ENCODE peak calls at places on chromosome 2, in six cellular contexts. W is neural progenitor cell; M is substantia nigra; K is K562; S is naive thymus-derived CD4-positive, alpha-beta T cell; Y is CD8-positive, alpha-beta T cell. J is an unnamed sample.
A peak's percentile ranks its signal among the peaks of the same experiment; 100 is the strongest.

GRCh38 chr2:157760949-157761348 is 115.2 kb downstream of the ACVR1 start:
- DNase-seq in W (no peak), M (no peak), K (no peak), S (no peak), Y (no peak), J (no peak)

GRCh38 chr2:105969552-105969951 is 224.5 kb downstream of the UXS1 start:
- DNase-seq in W (peak; percentile 73), M (no peak), K (no peak), S (no peak), Y (no peak), J (no peak)

GRCh38 chr2:3492951-3493609 is 26.3 kb downstream of the ADI1 start:
- DNase-seq in W (no peak), M (no peak), K (no peak), S (no peak), Y (no peak), J (no peak)

GRCh38 chr2:220811952-220812570 is 760.0 kb downstream of the EPHA4 start:
- DNase-seq in W (no peak), M (no peak), K (no peak), S (no peak), Y (no peak), J (no peak)

GRCh38 chr2:8021942-8022341 is 659.9 kb upstream of the ID2 start:
- DNase-seq in W (no peak), M (no peak), K (no peak), S (no peak), Y (no peak), J (no peak)

GRCh38 chr2:165064743-165065142 is 109.4 kb upstream of the SLC38A11 start:
- DNase-seq in W (no peak), M (no peak), K (no peak), S (no peak), Y (no peak), J (no peak)

GRCh38 chr2:43171789-43172188 is 54.6 kb downstream of the ZFP36L2 start:
- DNase-seq in W (no peak), M (no peak), K (peak; percentile 41), S (no peak), Y (no peak), J (peak; percentile 51)

GRCh38 chr2:69731575-69731974 is 10.4 kb upstream of the ANXA4 start:
- DNase-seq in W (no peak), M (no peak), K (no peak), S (no peak), Y (no peak), J (no peak)

GRCh38 chr2:171025199-171025598 is 96.1 kb downstream of the GORASP2 start:
- DNase-seq in W (no peak), M (no peak), K (no peak), S (no peak), Y (no peak), J (no peak)

GRCh38 chr2:203830294-203831055 is 37.1 kb upstream of the CTLA4 start:
- DNase-seq in W (no peak), M (no peak), K (no peak), S (no peak), Y (no peak), J (no peak)

GRCh38 chr2:109322111-109322510 is 193.1 kb downstream of the SH3RF3 start:
- DNase-seq in W (no peak), M (peak; percentile 35), K (no peak), S (no peak), Y (no peak), J (peak; percentile 72)

GRCh38 chr2:48530033-48530804 is at the start of gene STON1:
- DNase-seq in W (peak; percentile 72), M (peak; percentile 39), K (peak; percentile 83), S (peak; percentile 7), Y (peak; percentile 32), J (peak; percentile 59)

GRCh38 chr2:217947341-217948316 is 55.2 kb downstream of the TNS1 start:
- DNase-seq in W (no peak), M (peak; percentile 54), K (no peak), S (no peak), Y (no peak), J (peak; percentile 61)

GRCh38 chr2:241893265-241893664 is 23.7 kb downstream of the RTP5 start:
- DNase-seq in W (no peak), M (no peak), K (no peak), S (no peak), Y (no peak), J (peak; percentile 45)

GRCh38 chr2:74188018-74188601 is 9.4 kb upstream of the MOB1A start:
- DNase-seq in W (no peak), M (no peak), K (no peak), S (no peak), Y (no peak), J (peak; percentile 50)

GRCh38 chr2:11121099-11121822 is 34.0 kb upstream of the SLC66A3 start:
- DNase-seq in W (peak; percentile 50), M (no peak), K (no peak), S (no peak), Y (no peak), J (no peak)

GRCh38 chr2:86753606-86754005 is 33.5 kb downstream of the RMND5A start:
- DNase-seq in W (no peak), M (no peak), K (no peak), S (no peak), Y (no peak), J (no peak)

GRCh38 chr2:47616506-47616905 is 166.4 kb upstream of the MSH6 start:
- DNase-seq in W (peak; percentile 61), M (no peak), K (no peak), S (no peak), Y (no peak), J (no peak)

GRCh38 chr2:240369725-240370585 is 65.5 kb upstream of the GPC1 start:
- DNase-seq in W (no peak), M (peak; percentile 69), K (no peak), S (no peak), Y (no peak), J (peak; percentile 86)

GRCh38 chr2:234676859-234677450 is 180.1 kb upstream of the ARL4C start:
- DNase-seq in W (peak; percentile 78), M (no peak), K (no peak), S (no peak), Y (no peak), J (no peak)

GRCh38 chr2:182890305-182890704 is 23.9 kb upstream of the FRZB start:
- DNase-seq in W (no peak), M (no peak), K (no peak), S (no peak), Y (no peak), J (no peak)

GRCh38 chr2:61065706-61066688 is at the start of gene SANBR:
- DNase-seq in W (peak; percentile 98), M (peak; percentile 75), K (peak; percentile 97), S (peak; percentile 78), Y (peak; percentile 79), J (peak; percentile 95)

GRCh38 chr2:109084341-109084740 is 44.7 kb upstream of the SH3RF3 start:
- DNase-seq in W (no peak), M (no peak), K (no peak), S (no peak), Y (no peak), J (no peak)

GRCh38 chr2:174325932-174326879 is 8.5 kb upstream of the SP9 start:
- DNase-seq in W (peak; percentile 67), M (no peak), K (peak; percentile 85), S (no peak), Y (no peak), J (peak; percentile 85)

GRCh38 chr2:156896294-156896693 is 361.2 kb upstream of the GALNT5 start:
- DNase-seq in W (no peak), M (no peak), K (no peak), S (no peak), Y (no peak), J (no peak)

GRCh38 chr2:200350796-200351195 is 44.3 kb downstream of the SPATS2L start:
- DNase-seq in W (no peak), M (no peak), K (no peak), S (no peak), Y (no peak), J (no peak)
- H3K27ac ChIP-seq in W (no peak overlapping the region), M (no peak overlapping the region), K (no peak overlapping the region), S (no peak overlapping the region), Y (no peak overlapping the region), J (no peak overlapping the region)

DNA sequence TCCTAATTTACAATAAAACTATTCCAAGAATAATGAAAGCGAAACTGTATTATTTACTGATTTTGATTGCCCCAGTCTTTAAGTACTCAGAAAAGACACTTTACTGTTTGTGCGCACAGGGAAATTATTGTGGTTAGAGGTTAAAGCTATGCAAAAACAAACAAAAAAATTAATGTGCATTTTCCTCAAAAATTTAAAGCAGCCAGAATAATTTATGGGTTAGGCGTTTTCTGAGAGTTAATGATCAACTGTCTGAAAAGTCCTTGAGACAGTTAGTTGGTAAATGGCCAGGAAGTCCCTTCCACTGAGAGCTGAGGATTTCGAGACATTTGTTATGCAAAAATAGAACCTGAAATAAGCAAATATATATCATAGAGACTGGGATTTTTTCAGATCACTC is 143.3 kb downstream of the IRS1 start:
- DNase-seq in W (no peak), M (no peak), K (no peak), S (no peak), Y (no peak), J (no peak)
- H3K27ac ChIP-seq in W (no peak overlapping the region), M (no peak overlapping the region), K (no peak overlapping the region), S (no peak overlapping the region), Y (no peak overlapping the region), J (no peak overlapping the region)

GRCh38 chr2:39870871-39871270 is 91.8 kb upstream of the THUMPD2 start:
- DNase-seq in W (no peak), M (no peak), K (no peak), S (no peak), Y (no peak), J (no peak)
- H3K27ac ChIP-seq in W (no peak overlapping the region), M (no peak overlapping the region), K (no peak overlapping the region), S (no peak overlapping the region), Y (no peak overlapping the region), J (no peak overlapping the region)

GRCh38 chr2:195319548-195320415 is 337.2 kb upstream of the SLC39A10 start:
- DNase-seq in W (no peak), M (no peak), K (no peak), S (no peak), Y (no peak), J (no peak)
- H3K27ac ChIP-seq in W (no peak overlapping the region), M (no peak overlapping the region), K (no peak overlapping the region), S (no peak overlapping the region), Y (no peak overlapping the region), J (no peak overlapping the region)

J was measured in upper lobe of left lung.